ENCODE peak calls at places on chromosomes 2 and 18, in seven cellular contexts. W is A549, D is tibial nerve, O is suprapubic skin, F is prostate gland, M is endothelial cell of umbilical vein, T is stomach. E is an unnamed sample.

GRCh38 chr2:214830794-214831346 is 21.4 kb upstream of the BARD1 start:
- DNase-seq in W (peak; percentile 26), D (no peak), O (no peak), F (no peak), M (peak; percentile 40), T (no peak), E (no peak)

GRCh38 chr2:191268596-191268995 is 23.4 kb downstream of the MYO1B start:
- DNase-seq in W (no peak), D (no peak), O (no peak), F (no peak), M (no peak), T (no peak), E (no peak)

GRCh38 chr2:159600752-159601151 is 15.6 kb downstream of the BAZ2B start:
- DNase-seq in W (peak; percentile 52), D (no peak), O (no peak), F (no peak), M (peak; percentile 28), T (no peak), E (no peak)

GRCh38 chr2:23745726-23746105 is 181.2 kb downstream of the ATAD2B start:
- DNase-seq in W (peak; percentile 9), D (peak; percentile 77), O (no peak), F (peak; percentile 53), M (peak; percentile 50), T (no peak), E (no peak)

GRCh38 chr2:171008550-171009205 is 79.6 kb downstream of the GORASP2 start:
- DNase-seq in W (no peak), D (no peak), O (no peak), F (no peak), M (no peak), T (no peak), E (no peak)

GRCh38 chr18:49023281-49023937 is 72.6 kb upstream of the SMAD7 start:
- DNase-seq in W (no peak), D (no peak), O (no peak), F (no peak), M (no peak), T (peak; percentile 20), E (no peak)

GRCh38 chr2:24818721-24819167 is 25.5 kb downstream of the CENPO start:
- DNase-seq in W (no peak), D (no peak), O (no peak), F (peak; percentile 1), M (no peak), T (no peak), E (no peak)

GRCh38 chr2:5190023-5190422 is 502.2 kb upstream of the SOX11 start:
- DNase-seq in W (no peak), D (no peak), O (no peak), F (no peak), M (peak; percentile 2), T (no peak), E (no peak)

GRCh38 chr2:235594041-235594440 is 100.2 kb downstream of the AGAP1 start:
- DNase-seq in W (peak; percentile 84), D (no peak), O (no peak), F (peak; percentile 46), M (peak; percentile 62), T (no peak), E (no peak)

GRCh38 chr2:220143336-220143735 is 515.9 kb downstream of the SLC4A3 start:
- DNase-seq in W (peak; percentile 11), D (no peak), O (no peak), F (no peak), M (no peak), T (no peak), E (peak; percentile 50)

GRCh38 chr2:18560797-18561085 is 288 bp upstream of the RDH14 start:
- DNase-seq in W (no peak), D (no peak), O (no peak), F (no peak), M (no peak), T (no peak), E (no peak)

GRCh38 chr2:18557121-18557520 is 3.3 kb downstream of the RDH14 start:
- DNase-seq in W (no peak), D (no peak), O (no peak), F (no peak), M (no peak), T (no peak), E (no peak)

GRCh38 chr2:18558458-18558857 is 2.0 kb downstream of the RDH14 start:
- DNase-seq in W (no peak), D (no peak), O (no peak), F (no peak), M (no peak), T (no peak), E (no peak)

GRCh38 chr2:18559531-18559930 is 922 bp downstream of the RDH14 start:
- DNase-seq in W (peak; percentile 8), D (no peak), O (no peak), F (peak; percentile 6), M (no peak), T (no peak), E (no peak)

GRCh38 chr2:18559941-18560796 is at the start of gene RDH14:
- DNase-seq in W (peak; percentile 94), D (peak; percentile 93), O (peak; percentile 97), F (peak; percentile 93), M (peak; percentile 89), T (peak; percentile 93), E (peak; percentile 99)
- TF ChIP-seq POLR2A in W (no peak), D (peak; percentile 66), O (peak; percentile 9), F (peak; percentile 47), M (peak; percentile 51), T (no peak), E (peak; percentile 59)

GRCh38 chr18:79030680-79031079 is 38.5 kb upstream of the ATP9B start:
- DNase-seq in W (no peak), D (no peak), O (no peak), F (no peak), M (no peak), T (no peak), E (no peak)
- H3K4me3 ChIP-seq in W (no peak overlapping the region), D (no peak overlapping the region), O (no peak overlapping the region), F (no peak overlapping the region), M (no peak overlapping the region), T (no peak overlapping the region), E (no peak overlapping the region)

GRCh38 chr2:233093721-233094120 is 33.6 kb downstream of the INPP5D start:
- DNase-seq in W (no peak), D (no peak), O (peak; percentile 17), F (no peak), M (no peak), T (no peak), E (no peak)

GRCh38 chr2:233092446-233093438 is 32.6 kb downstream of the INPP5D start:
- DNase-seq in W (no peak), D (no peak), O (peak; percentile 25), F (no peak), M (no peak), T (no peak), E (no peak)

GRCh38 chr2:233094614-233095013 is 34.5 kb downstream of the INPP5D start:
- DNase-seq in W (no peak), D (no peak), O (peak; percentile 4), F (no peak), M (no peak), T (no peak), E (no peak)

GRCh38 chr2:233089851-233090250 is 29.7 kb downstream of the INPP5D start:
- DNase-seq in W (no peak), D (no peak), O (peak; percentile 38), F (no peak), M (no peak), T (peak; percentile 20), E (no peak)

DNA sequence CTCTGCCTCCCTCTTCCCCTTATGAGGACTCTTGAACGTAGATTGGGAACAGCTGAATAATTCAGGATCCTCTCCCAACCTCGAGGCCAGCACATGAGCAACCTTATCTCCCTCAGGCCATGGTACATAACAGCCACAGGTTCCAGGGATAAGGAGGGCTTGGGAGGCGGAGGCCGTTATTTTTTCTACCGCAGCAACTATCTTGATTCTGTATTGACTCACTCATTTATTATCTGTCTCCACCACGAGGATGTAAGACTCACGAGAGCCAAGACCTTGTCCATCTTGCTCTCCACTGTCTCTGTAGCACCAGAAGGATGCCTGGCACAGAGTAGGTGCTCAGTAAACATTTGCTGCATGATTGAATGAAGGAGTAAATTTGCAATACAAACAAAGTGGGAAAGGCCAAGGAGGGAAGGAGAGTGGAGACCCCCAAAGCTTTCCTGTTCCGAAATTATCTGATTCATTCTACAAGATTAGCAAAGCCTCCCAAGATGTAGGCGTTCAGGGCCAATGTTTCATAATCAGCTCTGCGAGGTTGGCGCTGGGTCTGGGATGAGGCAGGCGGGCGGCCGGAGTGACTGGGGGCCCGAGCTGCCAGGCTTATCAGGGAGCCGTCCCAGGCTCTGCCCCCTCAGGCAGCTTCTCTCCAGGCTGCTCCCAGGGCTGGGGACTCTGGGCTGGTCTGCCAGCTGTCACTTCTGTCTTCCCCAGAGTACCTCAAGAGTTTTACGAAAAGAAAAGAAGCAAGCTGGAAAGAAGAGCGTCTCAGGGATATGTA is 31.6 kb downstream of the INPP5D start:
- DNase-seq in W (no peak), D (no peak), O (peak; percentile 38), F (no peak), M (no peak), T (peak; percentile 14), E (no peak)
- TF ChIP-seq POLR2A in W (no peak), D (no peak), O (no peak), F (no peak), M (no peak), T (no peak), E (no peak)

GRCh38 chr2:74006424-74006823 is 21.7 kb downstream of the TET3 start:
- DNase-seq in W (no peak), D (no peak), O (no peak), F (no peak), M (no peak), T (no peak), E (no peak)
- H3K4me3 ChIP-seq in W (no peak overlapping the region), D (no peak overlapping the region), O (no peak overlapping the region), F (no peak overlapping the region), M (no peak overlapping the region), T (no peak overlapping the region), E (no peak overlapping the region)

DNA sequence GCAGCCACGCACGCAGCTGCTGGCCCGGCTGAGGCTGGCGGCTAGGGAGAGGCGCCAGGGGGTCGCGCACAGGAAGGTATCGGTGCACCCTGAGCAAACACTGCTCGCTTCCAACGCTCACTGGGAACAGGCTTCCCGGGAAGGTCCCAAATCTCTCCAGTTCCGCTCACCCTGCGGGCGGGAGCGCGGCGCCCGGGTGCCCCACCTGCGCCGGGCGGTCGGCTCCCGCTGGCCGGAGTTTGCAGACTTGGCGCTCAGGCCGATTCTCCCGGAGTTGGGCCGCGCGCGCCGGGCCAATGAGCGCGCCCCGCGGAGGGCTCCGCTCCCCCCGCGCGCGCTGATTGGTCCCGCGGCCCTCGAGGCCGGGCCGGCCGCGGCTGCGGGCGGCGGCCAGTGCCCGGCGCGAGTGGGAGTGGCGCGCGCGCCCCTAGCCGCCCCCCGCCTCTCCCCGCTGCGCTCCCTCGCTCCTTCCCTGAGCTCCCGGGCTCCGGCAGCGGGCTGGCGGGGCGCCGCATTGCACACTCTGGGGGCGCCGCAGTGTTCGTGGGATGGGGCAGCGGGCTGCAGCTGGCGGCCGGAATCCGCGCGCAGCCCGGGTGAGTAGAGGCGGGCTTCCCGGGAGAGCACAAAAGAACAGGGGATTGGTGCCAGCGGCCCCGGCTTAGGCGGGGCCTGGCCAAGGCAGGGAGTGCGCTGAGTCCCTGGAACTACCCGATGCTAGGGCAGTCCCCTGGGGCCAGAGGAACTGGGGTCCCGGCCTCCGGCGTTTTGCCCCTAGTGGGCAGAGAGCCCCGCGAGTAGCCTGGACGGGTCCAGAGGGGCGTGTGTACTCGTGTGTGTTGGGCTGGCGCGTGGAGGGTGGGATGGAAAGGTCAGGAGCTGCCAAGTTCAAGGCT is at the start of gene LYPD6:
- DNase-seq in W (peak; percentile 68), D (peak; percentile 38), O (peak; percentile 68), F (peak; percentile 74), M (peak; percentile 76), T (peak; percentile 84), E (no peak)
- TF ChIP-seq POLR2A in W (no peak), D (peak; percentile 42), O (no peak), F (peak; percentile 46), M (no peak), T (no peak), E (no peak)